ENCODE peak calls at places on chromosomes 4 and X, in seven cellular contexts. N, L, H, Q, R, X and W are unnamed samples.
A peak's percentile ranks its signal among the peaks of the same experiment; 100 is the strongest.

GRCh38 chr4:78656968-78657445 is 105.4 kb downstream of the ANXA3 start:
- DNase-seq in N (peak; percentile 40), L (no peak), H (no peak), Q (no peak), R (no peak), X (no peak), W (no peak)

GRCh38 chrX:19194285-19195242 is 72.3 kb upstream of the ADGRG2 start:
- DNase-seq in N (no peak), L (no peak), H (no peak), Q (no peak), R (no peak), X (no peak), W (no peak)

GRCh38 chrX:63750846-63751245 is 34.2 kb downstream of the ARHGEF9 start:
- DNase-seq in N (no peak), L (no peak), H (no peak), Q (no peak), R (no peak), X (no peak), W (no peak)

GRCh38 chr4:122920473-122920872 is 1.9 kb downstream of the NUDT6 start:
- DNase-seq in N (no peak), L (no peak), H (no peak), Q (no peak), R (no peak), X (no peak), W (no peak)

GRCh38 chr4:86895692-86896488 is 3.7 kb upstream of the C4orf36 start:
- DNase-seq in N (peak; percentile 22), L (no peak), H (peak; percentile 85), Q (peak; percentile 28), R (no peak), X (peak; percentile 62), W (peak; percentile 41)

GRCh38 chrX:17519349-17519748 is 144.3 kb downstream of the NHS start:
- DNase-seq in N (peak; percentile 39), L (no peak), H (peak; percentile 60), Q (no peak), R (no peak), X (no peak), W (no peak)

GRCh38 chrX:112834016-112834855 is 6.4 kb downstream of the AMOT start:
- DNase-seq in N (no peak), L (no peak), H (peak; percentile 70), Q (no peak), R (no peak), X (peak; percentile 4), W (no peak)

GRCh38 chrX:17737707-17738001 is 361 bp downstream of the SCML1 start:
- DNase-seq in N (no peak), L (no peak), H (no peak), Q (peak; percentile 42), R (no peak), X (no peak), W (no peak)

GRCh38 chr4:70195425-70195824 is at the start of gene ODAM:
- DNase-seq in N (no peak), L (no peak), H (no peak), Q (no peak), R (no peak), X (no peak), W (no peak)

GRCh38 chr4:87007345-87008181 is 72.8 kb downstream of the AFF1 start:
- DNase-seq in N (peak; percentile 71), L (peak; percentile 15), H (peak; percentile 69), Q (peak; percentile 70), R (peak; percentile 72), X (peak; percentile 50), W (peak; percentile 29)

GRCh38 chrX:132489256-132490085 is 633 bp upstream of the MBNL3 start:
- DNase-seq in N (peak; percentile 37), L (peak; percentile 25), H (peak; percentile 70), Q (peak; percentile 69), R (peak; percentile 92), X (no peak), W (peak; percentile 54)

GRCh38 chr4:146640021-146640425 is 1.3 kb downstream of the POU4F2 start:
- DNase-seq in N (no peak), L (no peak), H (no peak), Q (no peak), R (peak; percentile 54), X (no peak), W (no peak)

GRCh38 chr4:166042510-166043055 is 169.5 kb downstream of the TLL1 start:
- DNase-seq in N (peak; percentile 4), L (no peak), H (no peak), Q (no peak), R (no peak), X (no peak), W (no peak)

GRCh38 chrX:40105016-40105790 is 7.4 kb upstream of the BCOR start:
- DNase-seq in N (peak; percentile 44), L (no peak), H (peak; percentile 28), Q (no peak), R (peak; percentile 83), X (no peak), W (no peak)

GRCh38 chr4:22897520-22898108 is 204.9 kb downstream of the GBA3 start:
- DNase-seq in N (no peak), L (no peak), H (peak; percentile 33), Q (peak; percentile 48), R (no peak), X (peak; percentile 52), W (peak; percentile 20)

GRCh38 chr4:185383451-185383850 is 12.3 kb downstream of the LRP2BP start:
- DNase-seq in N (no peak), L (no peak), H (no peak), Q (no peak), R (peak; percentile 53), X (no peak), W (no peak)

GRCh38 chr4:145944886-145945285 is 6.3 kb upstream of the ZNF827 start:
- DNase-seq in N (no peak), L (no peak), H (no peak), Q (no peak), R (no peak), X (no peak), W (no peak)

GRCh38 chr4:55078987-55079386 is 46.4 kb downstream of the KDR start:
- DNase-seq in N (peak; percentile 78), L (no peak), H (peak; percentile 94), Q (no peak), R (no peak), X (peak; percentile 46), W (no peak)